ENCODE peak calls at places on chromosomes 6 and 20, in six cellular contexts. Z, D, C, L, H and T are unnamed samples.

GRCh38 chr20:25257756-25258462 is 10.0 kb downstream of the PYGB start:
- DNase-seq in Z (no peak), D (no peak), C (no peak), L (peak; percentile 32), H (no peak), T (no peak)

GRCh38 chr6:110355031-110355430 is 3.1 kb downstream of the METTL24 start:
- DNase-seq in Z (no peak), D (no peak), C (no peak), L (no peak), H (no peak), T (no peak)

GRCh38 chr20:1489328-1489727 is 1.9 kb downstream of the SIRPB2 start:
- DNase-seq in Z (no peak), D (no peak), C (no peak), L (no peak), H (no peak), T (no peak)

GRCh38 chr20:50320910-50321796 is 130.5 kb downstream of the CEBPB start:
- DNase-seq in Z (peak; percentile 92), D (peak; percentile 87), C (peak; percentile 69), L (peak; percentile 94), H (peak; percentile 99), T (no peak)

GRCh38 chr20:37095108-37095608 is 639 bp downstream of the RBL1 start:
- DNase-seq in Z (no peak), D (no peak), C (peak; percentile 56), L (no peak), H (no peak), T (no peak)

GRCh38 chr20:31707994-31708744 is 14.5 kb downstream of the BCL2L1 start:
- DNase-seq in Z (no peak), D (no peak), C (no peak), L (peak; percentile 87), H (no peak), T (no peak)

GRCh38 chr6:37016995-37017394 is 11.5 kb downstream of the FGD2 start:
- DNase-seq in Z (no peak), D (no peak), C (no peak), L (no peak), H (no peak), T (no peak)

GRCh38 chr6:90370493-90370959 is 73.9 kb upstream of the BACH2 start:
- DNase-seq in Z (no peak), D (no peak), C (no peak), L (no peak), H (peak; percentile 56), T (no peak)

GRCh38 chr6:66568271-66568670 is 861.2 kb upstream of the EYS start:
- DNase-seq in Z (no peak), D (no peak), C (no peak), L (no peak), H (no peak), T (no peak)
- TF ChIP-seq CTCF in Z (no peak), D (no peak), C (no peak), L (no peak), H (no peak), T (no peak)

DNA sequence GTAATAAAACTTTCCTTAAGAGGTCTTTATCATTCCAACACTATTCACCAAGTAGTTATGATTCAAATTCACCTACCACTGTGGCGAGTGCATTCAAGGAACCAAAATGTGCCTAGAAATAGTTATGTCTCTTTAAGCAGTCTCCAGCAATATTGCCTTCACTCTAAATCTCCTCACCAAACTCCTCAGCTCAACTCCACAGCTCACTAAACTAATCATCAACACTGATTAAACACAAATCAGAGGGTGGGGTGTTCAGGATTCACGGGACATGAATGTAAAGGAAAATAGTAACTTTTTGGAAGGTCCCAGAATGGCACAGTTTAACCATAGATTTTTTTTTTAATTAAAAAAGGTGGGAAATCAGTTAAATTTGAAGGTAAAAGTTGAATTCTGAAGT is 70.5 kb upstream of the THEMIS start:
- DNase-seq in Z (no peak), D (no peak), C (no peak), L (no peak), H (no peak), T (no peak)
- H3K4me3 ChIP-seq in Z (no peak overlapping the region), D (no peak overlapping the region), C (no peak overlapping the region), L (no peak overlapping the region), H (no peak overlapping the region), T (no peak overlapping the region)

DNA sequence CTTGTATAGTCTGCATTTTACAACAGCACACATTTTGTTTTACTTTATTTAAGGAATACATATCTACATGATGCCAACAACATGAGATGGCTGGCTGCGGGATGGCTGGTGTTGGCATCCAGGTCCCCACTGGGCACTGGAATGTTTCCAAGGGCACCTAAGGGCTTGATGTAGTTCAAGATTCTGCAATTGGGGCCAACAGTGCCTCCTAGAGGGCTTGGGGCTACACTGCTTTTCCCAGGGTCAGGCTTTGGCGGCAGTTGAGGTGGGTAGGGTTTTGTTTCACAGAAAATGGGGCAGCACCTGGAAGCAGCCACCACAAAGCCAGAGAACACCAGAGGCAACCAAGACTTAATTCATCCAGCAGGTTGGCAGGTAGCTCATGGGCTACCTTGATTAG is 202.2 kb upstream of the PRND start:
- DNase-seq in Z (no peak), D (no peak), C (peak; percentile 15), L (no peak), H (peak; percentile 35), T (no peak)
- TF ChIP-seq CTCF in Z (peak; percentile 78), D (no peak), C (peak; percentile 56), L (no peak), H (peak; percentile 51), T (peak; percentile 31)

DNA sequence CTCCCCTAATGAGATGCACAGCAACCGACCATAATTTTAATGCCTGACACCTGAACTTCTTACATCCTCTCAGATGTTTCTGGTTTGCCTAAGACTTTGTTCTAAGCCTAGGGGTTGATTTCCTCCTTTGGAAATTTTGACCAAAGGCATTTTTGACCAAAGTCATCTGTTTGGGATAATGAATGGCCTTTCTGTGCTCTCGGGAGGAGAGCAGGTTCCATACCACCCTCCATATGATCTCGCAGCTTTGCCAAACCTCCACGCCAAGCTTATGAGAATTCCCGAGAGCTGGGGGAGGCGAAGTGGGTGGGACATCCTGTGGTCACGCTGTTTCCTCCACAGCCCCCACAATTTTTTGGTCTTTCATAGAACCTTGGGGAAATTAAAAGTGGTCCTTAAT is 91.7 kb downstream of the SCML4 start:
- DNase-seq in Z (no peak), D (no peak), C (no peak), L (no peak), H (no peak), T (no peak)
- H3K4me3 ChIP-seq in Z (no peak overlapping the region), D (no peak overlapping the region), C (no peak overlapping the region), L (no peak overlapping the region), H (no peak overlapping the region), T (no peak overlapping the region)

GRCh38 chr6:108114861-108115597 is 40.5 kb upstream of the OSTM1 start:
- DNase-seq in Z (peak; percentile 59), D (peak; percentile 82), C (peak; percentile 80), L (peak; percentile 70), H (peak; percentile 59), T (no peak)

GRCh38 chr6:108116424-108116780 is 41.9 kb upstream of the OSTM1 start:
- DNase-seq in Z (no peak), D (no peak), C (no peak), L (no peak), H (no peak), T (no peak)

GRCh38 chr6:108116781-108117426 is 42.4 kb upstream of the OSTM1 start:
- DNase-seq in Z (no peak), D (no peak), C (peak; percentile 57), L (no peak), H (no peak), T (no peak)

GRCh38 chr6:108113557-108114519 is 39.3 kb upstream of the OSTM1 start:
- DNase-seq in Z (peak; percentile 53), D (peak; percentile 64), C (peak; percentile 78), L (peak; percentile 54), H (peak; percentile 50), T (peak; percentile 11)

DNA sequence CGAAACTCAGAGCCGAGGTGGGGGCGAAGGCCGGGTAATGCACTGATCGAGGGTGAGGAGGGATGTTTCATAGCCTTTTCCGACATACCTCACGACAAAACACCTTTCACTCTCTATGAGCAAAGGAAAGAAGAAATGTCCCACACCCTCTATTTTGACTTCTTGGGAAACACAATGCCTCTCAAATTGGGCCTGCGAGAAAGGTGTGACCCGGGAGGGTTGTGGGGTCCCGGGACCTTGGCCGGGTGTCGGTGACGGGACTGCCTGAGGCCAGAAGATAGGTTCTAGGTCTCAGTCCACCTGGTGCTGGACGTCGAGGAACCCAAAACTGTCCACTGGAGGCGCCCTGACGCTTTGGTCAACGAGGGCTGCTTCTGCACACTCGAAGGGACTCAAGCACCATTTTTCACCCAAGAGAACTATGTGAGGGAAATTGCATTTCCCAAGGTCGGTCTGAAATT is 41.1 kb upstream of the OSTM1 start:
- DNase-seq in Z (no peak), D (peak; percentile 73), C (peak; percentile 77), L (peak; percentile 57), H (peak; percentile 47), T (no peak)
- TF ChIP-seq CTCF in Z (peak; percentile 68), D (peak; percentile 11), C (peak; percentile 65), L (peak; percentile 22), H (peak; percentile 38), T (peak; percentile 49)

GRCh38 chr6:122808121-122808885 is 19.2 kb downstream of the SMPDL3A start:
- DNase-seq in Z (no peak), D (no peak), C (no peak), L (no peak), H (no peak), T (no peak)
- H3K4me3 ChIP-seq in Z (no peak overlapping the region), D (no peak overlapping the region), C (no peak overlapping the region), L (no peak overlapping the region), H (no peak overlapping the region), T (no peak overlapping the region)

GRCh38 chr6:44400572-44400971 is 13.1 kb downstream of the CDC5L start:
- DNase-seq in Z (no peak), D (no peak), C (no peak), L (no peak), H (no peak), T (no peak)

GRCh38 chr6:44395501-44395900 is 8.0 kb downstream of the CDC5L start:
- DNase-seq in Z (no peak), D (no peak), C (no peak), L (no peak), H (no peak), T (no peak)

GRCh38 chr6:44396968-44397367 is 9.5 kb downstream of the CDC5L start:
- DNase-seq in Z (no peak), D (no peak), C (no peak), L (no peak), H (no peak), T (no peak)

GRCh38 chr6:44399991-44400390 is 12.5 kb downstream of the CDC5L start:
- DNase-seq in Z (no peak), D (no peak), C (no peak), L (no peak), H (no peak), T (no peak)

DNA sequence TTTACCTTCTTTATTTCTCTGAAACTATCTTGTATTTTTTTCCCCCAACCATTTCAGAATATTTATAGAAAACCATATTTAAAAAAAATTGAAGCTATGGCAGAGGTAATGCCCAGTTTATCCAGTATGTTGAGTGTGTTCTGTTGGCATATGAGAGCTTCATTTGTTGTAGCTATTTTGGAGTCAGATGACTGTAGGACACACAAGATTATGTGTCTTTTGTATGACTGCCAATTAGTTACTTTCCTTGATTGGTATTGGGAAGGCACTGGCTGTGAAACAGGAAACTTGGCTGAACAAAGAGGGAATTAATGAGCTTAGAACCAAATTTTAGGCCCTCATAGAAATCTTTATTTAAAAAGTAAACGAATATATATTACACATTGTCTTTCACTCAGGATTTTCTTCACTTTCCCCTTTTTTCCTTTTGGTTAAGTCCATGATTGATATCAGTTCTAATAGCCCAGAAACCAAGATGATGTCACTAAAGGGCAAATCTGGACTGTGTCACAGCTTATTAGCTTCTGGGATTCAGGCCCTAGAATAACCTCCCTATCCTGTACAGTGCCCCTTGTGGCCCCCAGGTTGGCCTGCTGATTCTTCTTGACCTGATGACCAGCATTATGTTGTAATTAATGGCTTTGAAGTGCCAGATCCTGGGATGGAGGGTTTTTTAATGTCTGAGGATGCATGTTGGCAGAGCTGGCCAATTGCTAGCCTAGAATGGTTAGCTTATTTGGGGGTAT is 10.1 kb downstream of the CDC5L start:
- DNase-seq in Z (no peak), D (no peak), C (peak; percentile 64), L (no peak), H (no peak), T (no peak)
- TF ChIP-seq CTCF in Z (peak; percentile 21), D (no peak), C (peak; percentile 16), L (no peak), H (no peak), T (no peak)